ENCODE peak calls at places on chromosomes 3 and 15, in five cellular contexts. One of them, this sample, is unnamed.

GRCh38 chr3:186287723-186288122 is 74.3 kb downstream of the DGKG start:
- DNase-seq in kidney epithelial cell: no peak
- DNase-seq in H9: no peak
- DNase-seq in neural progenitor cell: no peak
- DNase-seq in GM13976: no peak
- DNase-seq in this sample: no peak

GRCh38 chr15:36161781-36162212 is 417.6 kb upstream of the CDIN1 start:
- DNase-seq in kidney epithelial cell: no peak
- DNase-seq in H9: peak
- DNase-seq in neural progenitor cell: peak
- DNase-seq in GM13976: no peak
- DNase-seq in this sample: no peak

GRCh38 chr3:155325263-155325835 is 31.9 kb upstream of the STRIT1 start:
- DNase-seq in kidney epithelial cell: no peak
- DNase-seq in H9: peak
- DNase-seq in neural progenitor cell: no peak
- DNase-seq in GM13976: no peak
- DNase-seq in this sample: no peak

GRCh38 chr3:135231646-135232625 is 436.9 kb downstream of the EPHB1 start:
- DNase-seq in kidney epithelial cell: no peak
- DNase-seq in H9: peak
- DNase-seq in neural progenitor cell: no peak
- DNase-seq in GM13976: no peak
- DNase-seq in this sample: no peak

GRCh38 chr3:152835311-152836102 is 576 bp downstream of the P2RY1 start:
- DNase-seq in kidney epithelial cell: no peak
- DNase-seq in H9: peak
- DNase-seq in neural progenitor cell: peak
- DNase-seq in GM13976: peak
- DNase-seq in this sample: peak

GRCh38 chr3:184332370-184333090 is 4.9 kb upstream of the FAM131A start:
- DNase-seq in kidney epithelial cell: peak
- DNase-seq in H9: no peak
- DNase-seq in neural progenitor cell: no peak
- DNase-seq in GM13976: no peak
- DNase-seq in this sample: no peak

GRCh38 chr3:46700772-46701171 is 420 bp upstream of the TMIE start:
- DNase-seq in kidney epithelial cell: no peak
- DNase-seq in H9: no peak
- DNase-seq in neural progenitor cell: peak
- DNase-seq in GM13976: no peak
- DNase-seq in this sample: no peak

GRCh38 chr15:66291816-66292215 is 1.6 kb upstream of the DIS3L start:
- DNase-seq in kidney epithelial cell: no peak
- DNase-seq in H9: no peak
- DNase-seq in neural progenitor cell: no peak
- DNase-seq in GM13976: no peak
- DNase-seq in this sample: no peak

GRCh38 chr3:58306662-58307286 is 454 bp downstream of the HTD2 start:
- DNase-seq in kidney epithelial cell: no peak
- DNase-seq in H9: peak
- DNase-seq in neural progenitor cell: peak
- DNase-seq in GM13976: peak
- DNase-seq in this sample: peak

GRCh38 chr15:30922469-30923311 is 19.0 kb downstream of the FAN1 start:
- DNase-seq in kidney epithelial cell: peak
- DNase-seq in H9: peak
- DNase-seq in neural progenitor cell: peak
- DNase-seq in GM13976: no peak
- DNase-seq in this sample: no peak

GRCh38 chr3:176430244-176430893 is 766.9 kb downstream of the TBL1XR1 start:
- DNase-seq in kidney epithelial cell: peak
- DNase-seq in H9: no peak
- DNase-seq in neural progenitor cell: peak
- DNase-seq in GM13976: no peak
- DNase-seq in this sample: no peak

GRCh38 chr3:147572970-147573340 is 163.8 kb downstream of the ZIC1 start:
- DNase-seq in kidney epithelial cell: no peak
- DNase-seq in H9: no peak
- DNase-seq in neural progenitor cell: no peak
- DNase-seq in GM13976: no peak
- DNase-seq in this sample: no peak

GRCh38 chr15:59532770-59533379 is 78.7 kb upstream of the GCNT3 start:
- DNase-seq in kidney epithelial cell: peak
- DNase-seq in H9: no peak
- DNase-seq in neural progenitor cell: peak
- DNase-seq in GM13976: no peak
- DNase-seq in this sample: no peak

GRCh38 chr15:46304320-46304719 is 669.5 kb downstream of the SQOR start:
- DNase-seq in kidney epithelial cell: no peak
- DNase-seq in H9: peak
- DNase-seq in neural progenitor cell: peak
- DNase-seq in GM13976: no peak
- DNase-seq in this sample: no peak

GRCh38 chr3:99940350-99940749 is 122.7 kb downstream of the CMSS1 start:
- DNase-seq in kidney epithelial cell: no peak
- DNase-seq in H9: no peak
- DNase-seq in neural progenitor cell: no peak
- DNase-seq in GM13976: no peak
- DNase-seq in this sample: no peak

GRCh38 chr3:144098691-144099090 is 127.1 kb downstream of the DIPK2A start:
- DNase-seq in kidney epithelial cell: no peak
- DNase-seq in H9: no peak
- DNase-seq in neural progenitor cell: no peak
- DNase-seq in GM13976: no peak
- DNase-seq in this sample: no peak

GRCh38 chr3:52436500-52437106 is 8.3 kb downstream of the SEMA3G start:
- DNase-seq in kidney epithelial cell: no peak
- DNase-seq in H9: peak
- DNase-seq in neural progenitor cell: no peak
- DNase-seq in GM13976: peak
- DNase-seq in this sample: no peak

GRCh38 chr3:11768604-11769003 is 78.1 kb downstream of the TAMM41 start:
- DNase-seq in kidney epithelial cell: no peak
- DNase-seq in H9: no peak
- DNase-seq in neural progenitor cell: no peak
- DNase-seq in GM13976: no peak
- DNase-seq in this sample: no peak

GRCh38 chr3:175215833-175216232 is 356.7 kb downstream of the NAALADL2 start:
- DNase-seq in kidney epithelial cell: no peak
- DNase-seq in H9: no peak
- DNase-seq in neural progenitor cell: no peak
- DNase-seq in GM13976: no peak
- DNase-seq in this sample: no peak

GRCh38 chr15:40739854-40740253 is 15.2 kb downstream of the RMDN3 start:
- DNase-seq in kidney epithelial cell: no peak
- DNase-seq in H9: no peak
- DNase-seq in neural progenitor cell: no peak
- DNase-seq in GM13976: no peak
- DNase-seq in this sample: no peak

GRCh38 chr3:125232394-125232793 is 19.8 kb upstream of the SLC12A8 start:
- DNase-seq in kidney epithelial cell: no peak
- DNase-seq in H9: no peak
- DNase-seq in neural progenitor cell: no peak
- DNase-seq in GM13976: no peak
- DNase-seq in this sample: no peak

GRCh38 chr15:93250905-93251304 is 161.9 kb upstream of the RGMA start:
- DNase-seq in kidney epithelial cell: no peak
- DNase-seq in H9: no peak
- DNase-seq in neural progenitor cell: no peak
- DNase-seq in GM13976: no peak
- DNase-seq in this sample: no peak

GRCh38 chr15:64148168-64148567 is 3.4 kb upstream of the SNX22 start:
- DNase-seq in kidney epithelial cell: no peak
- DNase-seq in H9: no peak
- DNase-seq in neural progenitor cell: no peak
- DNase-seq in GM13976: no peak
- DNase-seq in this sample: no peak

GRCh38 chr15:64148581-64148980 is 3.0 kb upstream of the SNX22 start:
- DNase-seq in kidney epithelial cell: no peak
- DNase-seq in H9: no peak
- DNase-seq in neural progenitor cell: no peak
- DNase-seq in GM13976: no peak
- DNase-seq in this sample: no peak

GRCh38 chr15:64151727-64152506 is at the start of gene SNX22:
- DNase-seq in kidney epithelial cell: no peak
- DNase-seq in H9: no peak
- DNase-seq in neural progenitor cell: peak
- DNase-seq in GM13976: peak
- DNase-seq in this sample: peak

GRCh38 chr15:64150236-64150578 is 1.3 kb upstream of the SNX22 start:
- DNase-seq in kidney epithelial cell: no peak
- DNase-seq in H9: no peak
- DNase-seq in neural progenitor cell: no peak
- DNase-seq in GM13976: no peak
- DNase-seq in this sample: no peak

GRCh38 chr15:64149424-64150235 is 1.9 kb upstream of the SNX22 start:
- DNase-seq in kidney epithelial cell: no peak
- DNase-seq in H9: peak
- DNase-seq in neural progenitor cell: no peak
- DNase-seq in GM13976: no peak
- DNase-seq in this sample: no peak
- TF ChIP-seq CTCF in kidney epithelial cell: no peak
- TF ChIP-seq CTCF in H9: peak
- TF ChIP-seq CTCF in neural progenitor cell: peak
- TF ChIP-seq CTCF in GM13976: peak
- TF ChIP-seq CTCF in this sample: no peak

GRCh38 chr15:101152914-101153313 is 98.9 kb downstream of the CHSY1 start:
- DNase-seq in kidney epithelial cell: no peak
- DNase-seq in H9: peak
- DNase-seq in neural progenitor cell: peak
- DNase-seq in GM13976: no peak
- DNase-seq in this sample: no peak
- TF ChIP-seq CTCF in kidney epithelial cell: peak
- TF ChIP-seq CTCF in H9: peak
- TF ChIP-seq CTCF in neural progenitor cell: peak
- TF ChIP-seq CTCF in GM13976: peak
- TF ChIP-seq CTCF in this sample: no peak

GRCh38 chr3:136545664-136546266 is 206.4 kb downstream of the STAG1 start:
- DNase-seq in kidney epithelial cell: no peak
- DNase-seq in H9: no peak
- DNase-seq in neural progenitor cell: no peak
- DNase-seq in GM13976: no peak
- DNase-seq in this sample: no peak
- TF ChIP-seq CTCF in kidney epithelial cell: peak
- TF ChIP-seq CTCF in H9: peak
- TF ChIP-seq CTCF in neural progenitor cell: peak
- TF ChIP-seq CTCF in GM13976: no peak
- TF ChIP-seq CTCF in this sample: no peak

DNA sequence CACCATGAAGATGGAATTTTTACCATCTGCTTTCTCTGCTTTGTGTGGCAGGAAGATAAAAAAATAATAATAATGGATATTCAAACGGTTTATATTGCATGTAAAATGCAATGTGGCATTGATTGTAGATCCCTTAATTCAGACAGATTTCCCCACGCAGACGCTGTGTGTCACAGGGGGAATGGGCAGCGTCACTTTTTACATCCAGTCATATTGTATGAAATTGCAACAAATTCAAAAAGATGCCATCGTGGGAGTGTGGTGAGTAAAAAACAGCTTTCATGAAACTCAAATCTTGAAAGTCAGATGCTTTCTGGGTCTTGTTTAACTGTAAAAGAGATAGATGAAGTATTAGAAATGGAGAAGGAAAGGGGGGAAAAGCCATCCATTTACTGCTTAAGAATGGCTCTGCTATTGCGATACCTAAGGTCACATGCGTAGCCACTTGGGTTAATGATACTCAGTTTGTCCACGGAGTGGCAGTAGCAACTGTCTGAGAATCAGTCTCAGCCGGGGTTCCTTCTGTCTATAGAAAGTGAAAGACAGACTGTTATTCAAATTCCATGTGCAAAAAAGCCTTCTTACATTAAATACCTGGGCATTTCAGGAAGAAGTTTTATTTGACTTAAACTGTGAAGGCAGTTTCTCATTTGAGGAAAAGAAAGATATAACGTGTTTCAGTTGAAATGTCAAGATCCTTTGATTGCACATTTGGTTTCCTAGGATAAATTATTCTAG is 28.5 kb downstream of the BTD start:
- DNase-seq in kidney epithelial cell: peak
- DNase-seq in H9: peak
- DNase-seq in neural progenitor cell: peak
- DNase-seq in GM13976: peak
- DNase-seq in this sample: no peak
- TF ChIP-seq CTCF in kidney epithelial cell: peak
- TF ChIP-seq CTCF in H9: peak
- TF ChIP-seq CTCF in neural progenitor cell: peak
- TF ChIP-seq CTCF in GM13976: peak
- TF ChIP-seq CTCF in this sample: no peak

DNA sequence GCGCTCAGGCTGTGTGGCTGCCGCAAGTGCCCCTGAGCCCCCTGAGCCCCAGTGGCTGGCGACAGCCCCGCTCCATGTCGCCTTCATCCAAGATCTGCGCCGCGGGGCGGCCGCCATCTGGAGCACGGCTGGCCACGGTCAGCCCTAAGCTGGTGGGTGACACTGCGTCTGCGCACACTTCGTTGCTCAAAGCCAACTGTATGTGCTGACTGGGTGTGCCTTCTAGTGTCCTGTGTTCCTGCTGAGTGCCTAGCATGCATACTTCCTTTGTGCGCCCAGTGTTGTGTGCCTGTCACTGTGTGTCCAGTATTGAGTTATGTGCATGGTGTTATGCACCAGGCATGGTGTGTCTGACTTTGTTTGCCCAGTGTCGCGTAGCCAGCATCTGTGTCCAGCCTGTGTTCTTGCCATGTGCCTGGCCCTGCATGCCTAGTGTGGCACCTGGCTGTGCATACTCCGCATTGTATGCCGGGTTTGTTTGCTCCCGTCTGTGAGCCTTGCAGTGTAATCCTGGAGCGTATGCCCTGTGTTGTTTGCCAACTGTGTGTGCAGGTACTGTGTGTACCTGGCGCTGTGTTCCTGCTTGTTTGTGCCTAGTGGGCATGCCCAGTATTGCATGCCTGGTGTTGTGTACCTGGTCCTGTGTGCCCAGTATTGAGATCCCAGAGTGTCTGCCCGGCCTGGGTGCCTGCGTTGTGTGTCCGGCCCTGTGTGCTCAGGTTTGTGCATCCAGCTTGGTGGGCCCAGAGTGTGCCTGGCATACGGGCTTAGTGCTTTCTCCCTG is 54.7 kb upstream of the CHRNA7 start:
- DNase-seq in kidney epithelial cell: no peak
- DNase-seq in H9: no peak
- DNase-seq in neural progenitor cell: peak
- DNase-seq in GM13976: no peak
- DNase-seq in this sample: no peak
- TF ChIP-seq CTCF in kidney epithelial cell: peak
- TF ChIP-seq CTCF in H9: peak
- TF ChIP-seq CTCF in neural progenitor cell: no peak
- TF ChIP-seq CTCF in GM13976: no peak
- TF ChIP-seq CTCF in this sample: no peak

GRCh38 chr3:97979610-97980009 is 7.4 kb upstream of the RIOX2 start:
- DNase-seq in kidney epithelial cell: no peak
- DNase-seq in H9: peak
- DNase-seq in neural progenitor cell: peak
- DNase-seq in GM13976: no peak
- DNase-seq in this sample: no peak
- TF ChIP-seq CTCF in kidney epithelial cell: no peak
- TF ChIP-seq CTCF in H9: peak
- TF ChIP-seq CTCF in neural progenitor cell: no peak
- TF ChIP-seq CTCF in GM13976: no peak
- TF ChIP-seq CTCF in this sample: no peak